ENCODE peak calls at places on chromosome 20, in six cellular contexts. D, T, Z, Q, K and V are unnamed samples.

GRCh38 chr20:55052464-55052863 is 577.1 kb downstream of the DOK5 start:
- DNase-seq in Z (no peak), T (no peak), K (no peak), Q (no peak), D (no peak), V (no peak)

GRCh38 chr20:3751664-3752385 is 15.7 kb downstream of the ADISSP start:
- DNase-seq in Q (peak), D (peak), Z (peak), T (peak), K (no peak), V (peak)

GRCh38 chr20:59788811-59789210 is 144.6 kb downstream of the SYCP2 start:
- DNase-seq in D (no peak), K (no peak), Z (no peak), T (no peak), Q (no peak), V (no peak)

GRCh38 chr20:31446084-31446819 is 5.8 kb downstream of the DEFB123 start:
- DNase-seq in T (no peak), K (no peak), Z (no peak), Q (no peak), D (no peak), V (no peak)

GRCh38 chr20:40657526-40657925 is 31.5 kb downstream of the MAFB start:
- DNase-seq in K (no peak), Q (peak), Z (no peak), D (no peak), T (no peak), V (no peak)

GRCh38 chr20:2874456-2874855 is 1.2 kb downstream of the PTPRA start:
- DNase-seq in D (no peak), K (no peak), T (peak), Q (no peak), Z (no peak), V (no peak)

GRCh38 chr20:11136691-11137090 is 462.9 kb upstream of the JAG1 start:
- DNase-seq in K (no peak), Q (no peak), Z (no peak), T (no peak), D (no peak), V (no peak)

GRCh38 chr20:1971893-1972586 is 21.8 kb downstream of the PDYN start:
- DNase-seq in T (no peak), Q (no peak), D (no peak), Z (no peak), K (no peak), V (no peak)

GRCh38 chr20:53337419-53338101 is 256.1 kb downstream of the ZNF217 start:
- DNase-seq in Q (no peak), D (no peak), K (no peak), Z (no peak), T (no peak), V (no peak)

GRCh38 chr20:37392441-37393195 is 46.7 kb downstream of the SRC start:
- DNase-seq in Z (no peak), T (no peak), Q (peak), K (peak), D (no peak), V (no peak)

GRCh38 chr20:25360631-25361286 is 29.9 kb downstream of the ABHD12 start:
- DNase-seq in Q (no peak), D (peak), Z (no peak), T (no peak), K (no peak), V (no peak)

GRCh38 chr20:47974234-47974878 is 189.1 kb upstream of the SULF2 start:
- DNase-seq in Q (no peak), Z (no peak), T (no peak), K (no peak), D (no peak), V (no peak)

GRCh38 chr20:1802385-1803215 is 92.6 kb upstream of the SIRPA start:
- DNase-seq in K (peak), T (peak), D (peak), Q (peak), Z (peak), V (no peak)

GRCh38 chr20:58179432-58180099 is 48.9 kb downstream of the ANKRD60 start:
- DNase-seq in D (peak), Z (peak), K (peak), Q (peak), T (peak), V (peak)

GRCh38 chr20:16308754-16309153 is 264.5 kb downstream of the KIF16B start:
- DNase-seq in T (no peak), Z (no peak), Q (no peak), D (peak), K (no peak), V (no peak)

GRCh38 chr20:44066645-44067606 is 120.1 kb downstream of the JPH2 start:
- DNase-seq in Z (no peak), T (no peak), K (no peak), Q (no peak), D (no peak), V (no peak)

GRCh38 chr20:54076259-54076658 is 5.9 kb upstream of the BCAS1 start:
- DNase-seq in T (no peak), D (peak), K (no peak), Q (no peak), Z (no peak), V (no peak)

GRCh38 chr20:32777177-32777956 is 15.2 kb downstream of the DNMT3B start:
- DNase-seq in Q (no peak), Z (no peak), D (no peak), K (no peak), T (no peak), V (no peak)

GRCh38 chr20:22686097-22686496 is 101.7 kb upstream of the FOXA2 start:
- DNase-seq in Q (peak), T (peak), D (peak), K (peak), Z (no peak), V (no peak)

GRCh38 chr20:38863024-38863851 is 57.7 kb downstream of the PPP1R16B start:
- DNase-seq in Q (no peak), Z (no peak), D (no peak), T (no peak), K (no peak), V (peak)

GRCh38 chr20:33727115-33727479 is 4.7 kb upstream of the ZNF341 start:
- DNase-seq in K (no peak), D (no peak), Q (no peak), T (no peak), Z (no peak), V (no peak)

GRCh38 chr20:38874460-38875169 is 51.6 kb upstream of the FAM83D start:
- DNase-seq in K (no peak), Z (peak), Q (no peak), D (no peak), T (no peak), V (peak)

GRCh38 chr20:3168079-3168828 is 5.1 kb downstream of the LZTS3 start:
- DNase-seq in Z (no peak), Q (peak), K (no peak), T (no peak), D (no peak), V (no peak)

GRCh38 chr20:31933698-31934097 is 18.1 kb downstream of the PDRG1 start:
- DNase-seq in Z (no peak), K (no peak), T (no peak), Q (no peak), D (peak), V (no peak)

GRCh38 chr20:61499859-61500258 is 247.8 kb downstream of the CDH4 start:
- DNase-seq in T (no peak), Q (no peak), Z (no peak), K (no peak), D (peak), V (no peak)

GRCh38 chr20:33933469-33933909 is 60.2 kb upstream of the RALY start:
- DNase-seq in K (peak), Z (peak), Q (peak), T (peak), D (peak), V (peak)

GRCh38 chr20:32189691-32190607 is 17.6 kb downstream of the PLAGL2 start:
- DNase-seq in D (peak), Q (peak), T (peak), Z (peak), K (no peak), V (peak)

GRCh38 chr20:25233016-25233772 is 14.7 kb upstream of the PYGB start:
- DNase-seq in K (no peak), Q (peak), D (peak), T (no peak), Z (no peak), V (no peak)

GRCh38 chr20:20864346-20865096 is 152.1 kb upstream of the RALGAPA2 start:
- DNase-seq in Z (no peak), T (peak), Q (no peak), D (peak), K (peak), V (no peak)

GRCh38 chr20:55095745-55096450 is 620.5 kb downstream of the DOK5 start:
- DNase-seq in D (no peak), T (no peak), Q (no peak), K (no peak), Z (no peak), V (no peak)

GRCh38 chr20:57762531-57763234 is 52.9 kb upstream of the PMEPA1 start:
- DNase-seq in T (no peak), K (no peak), D (no peak), Q (no peak), Z (no peak), V (no peak)

GRCh38 chr20:35601021-35601973 is 14.3 kb upstream of the SPAG4 start:
- DNase-seq in D (peak), Z (peak), K (peak), Q (peak), T (peak), V (peak)

GRCh38 chr20:23115823-23116222 is 29.7 kb upstream of the CD93 start:
- DNase-seq in Z (no peak), T (no peak), Q (no peak), K (no peak), D (no peak), V (no peak)

GRCh38 chr20:16020971-16021370 is 552.3 kb downstream of the KIF16B start:
- DNase-seq in D (peak), Z (no peak), Q (no peak), K (no peak), T (no peak), V (no peak)

GRCh38 chr20:53658327-53658726 is 64.7 kb upstream of the ZNF217 start:
- DNase-seq in Q (no peak), T (no peak), Z (no peak), D (no peak), K (no peak), V (no peak)

GRCh38 chr20:50996901-50997830 is 25.7 kb downstream of the KCNG1 start:
- DNase-seq in D (peak), K (no peak), Q (no peak), Z (no peak), T (no peak), V (no peak)

GRCh38 chr20:9565910-9566550 is 51.6 kb downstream of the LAMP5 start:
- DNase-seq in Q (no peak), T (no peak), Z (no peak), D (no peak), K (no peak), V (no peak)